ENCODE peak calls at places on chromosomes 7 and 10, in five cellular contexts. T, F, G, J and P are unnamed samples.

GRCh38 chr10:13775786-13776780 is 189.3 kb downstream of the PRPF18 start:
- DNase-seq in G (no peak), F (peak; percentile 74), T (no peak), J (peak; percentile 94), P (no peak)

GRCh38 chr10:51700228-51700835 is 937 bp upstream of the CSTF2T start:
- DNase-seq in F (peak; percentile 71), G (no peak), T (peak; percentile 15), J (no peak), P (peak; percentile 26)

GRCh38 chr7:127822822-127823508 is 171.0 kb downstream of the SND1 start:
- DNase-seq in T (peak; percentile 30), F (no peak), J (no peak), G (no peak), P (peak; percentile 54)

GRCh38 chr10:47458466-47459154 is 25.3 kb downstream of the ANXA8 start:
- DNase-seq in G (peak; percentile 31), J (peak; percentile 83), F (peak; percentile 89), T (no peak), P (no peak)

GRCh38 chr10:63128443-63128842 is 4.7 kb upstream of the NRBF2 start:
- DNase-seq in G (no peak), J (peak; percentile 7), T (no peak), F (peak; percentile 46), P (no peak)

GRCh38 chr10:49552277-49552676 is 13.4 kb upstream of the ERCC6 start:
- DNase-seq in G (no peak), F (peak; percentile 85), J (peak; percentile 93), T (no peak), P (no peak)

GRCh38 chr10:94193466-94193924 is 169.2 kb downstream of the NOC3L start:
- DNase-seq in J (peak; percentile 95), G (no peak), F (peak; percentile 91), T (no peak), P (no peak)

GRCh38 chr10:78260675-78261074 is 227.0 kb downstream of the RPS24 start:
- DNase-seq in J (no peak), F (no peak), T (no peak), G (no peak), P (no peak)

GRCh38 chr7:25774675-25775074 is 377.3 kb upstream of the NFE2L3 start:
- DNase-seq in F (no peak), J (no peak), T (no peak), G (no peak), P (no peak)

GRCh38 chr7:97757824-97758223 is 25.9 kb downstream of the TAC1 start:
- DNase-seq in T (no peak), F (no peak), G (no peak), J (no peak), P (no peak)

GRCh38 chr7:37248396-37248836 is 200.2 kb downstream of the ELMO1 start:
- DNase-seq in F (no peak), G (no peak), J (no peak), T (no peak), P (no peak)

GRCh38 chr7:158017226-158018060 is 570.2 kb downstream of the PTPRN2 start:
- DNase-seq in G (no peak), F (no peak), J (no peak), T (no peak), P (no peak)

GRCh38 chr7:82294258-82294855 is 149.2 kb downstream of the CACNA2D1 start:
- DNase-seq in T (no peak), F (peak; percentile 16), G (no peak), J (no peak), P (no peak)

GRCh38 chr7:13742126-13742525 is 247.3 kb downstream of the ETV1 start:
- DNase-seq in T (no peak), G (peak; percentile 33), J (peak; percentile 77), F (peak; percentile 47), P (no peak)

GRCh38 chr7:140961117-140961516 is 36.4 kb upstream of the BRAF start:
- DNase-seq in F (no peak), J (no peak), G (no peak), T (no peak), P (no peak)

GRCh38 chr10:86342111-86342863 is 24.3 kb downstream of the GRID1 start:
- DNase-seq in G (no peak), F (no peak), J (no peak), T (no peak), P (no peak)

GRCh38 chr10:100115011-100115770 is 33.5 kb upstream of the CPN1 start:
- DNase-seq in J (no peak), F (no peak), T (no peak), G (no peak), P (no peak)

GRCh38 chr10:26486985-26487850 is 49.1 kb downstream of the APBB1IP start:
- DNase-seq in G (peak; percentile 100), F (peak; percentile 52), T (no peak), J (peak; percentile 99), P (peak; percentile 52)

GRCh38 chr10:112295853-112296830 is 12.9 kb downstream of the TECTB start:
- DNase-seq in G (no peak), J (peak; percentile 32), F (peak; percentile 92), T (no peak), P (no peak)

GRCh38 chr7:33495207-33495606 is 365.8 kb downstream of the BBS9 start:
- DNase-seq in F (peak; percentile 58), G (peak; percentile 25), J (peak; percentile 77), T (no peak), P (no peak)

GRCh38 chr10:74690393-74690792 is 136.0 kb upstream of the KAT6B start:
- DNase-seq in F (no peak), G (no peak), J (no peak), T (no peak), P (no peak)

GRCh38 chr7:127377425-127377824 is 15.1 kb downstream of the ZNF800 start:
- DNase-seq in J (no peak), T (no peak), G (no peak), F (no peak), P (no peak)

GRCh38 chr7:46784746-46785145 is 797.2 kb downstream of the TNS3 start:
- DNase-seq in G (peak; percentile 92), F (peak; percentile 68), T (no peak), J (peak; percentile 58), P (peak; percentile 58)

GRCh38 chr7:75654855-75655254 is 83.9 kb downstream of the HIP1 start:
- DNase-seq in T (no peak), F (no peak), G (no peak), J (no peak), P (no peak)

GRCh38 chr10:117536359-117536861 is 6.1 kb upstream of the EMX2 start:
- DNase-seq in J (no peak), T (no peak), F (no peak), G (no peak), P (no peak)

GRCh38 chr10:2529945-2530344 is 537.4 kb upstream of the PFKP start:
- DNase-seq in G (no peak), F (no peak), T (no peak), J (no peak), P (no peak)

GRCh38 chr10:93124580-93125318 is 51.1 kb downstream of the CYP26A1 start:
- DNase-seq in T (no peak), J (no peak), F (no peak), G (no peak), P (no peak)

GRCh38 chr10:1109795-1110673 is 53.8 kb downstream of the WDR37 start:
- DNase-seq in J (peak; percentile 45), G (peak; percentile 80), T (peak; percentile 83), F (peak; percentile 94), P (peak; percentile 50)

GRCh38 chr7:75579899-75580298 is 87.8 kb downstream of the SPDYE5 start:
- DNase-seq in J (no peak), T (no peak), F (no peak), G (no peak), P (no peak)

GRCh38 chr10:132158122-132158741 is 28.5 kb upstream of the DPYSL4 start:
- DNase-seq in F (no peak), J (no peak), T (no peak), G (no peak), P (no peak)

GRCh38 chr7:157272351-157273207 is 64.2 kb upstream of the DNAJB6 start:
- DNase-seq in F (no peak), G (no peak), T (no peak), J (no peak), P (no peak)

DNA sequence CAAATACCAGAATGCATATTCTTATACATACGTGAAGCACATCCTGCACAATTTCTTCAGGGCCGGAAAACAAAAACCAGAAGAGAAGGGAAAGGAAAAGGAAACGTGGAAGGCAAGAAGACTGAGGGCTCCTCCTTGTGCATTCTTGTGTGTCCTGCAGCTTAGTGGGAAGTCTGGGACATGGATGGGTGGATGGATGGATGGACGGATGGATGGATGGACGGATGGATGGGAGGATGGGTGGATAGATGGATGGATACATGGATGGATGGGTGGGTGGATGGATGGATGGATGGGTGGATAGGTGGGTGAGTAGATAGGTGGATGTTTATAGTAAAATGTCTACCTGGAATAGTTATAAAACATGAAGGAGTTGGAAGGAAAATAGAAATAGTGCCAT is 30.8 kb upstream of the SLC35B4 start:
- DNase-seq in F (no peak), J (no peak), T (no peak), G (no peak), P (no peak)
- TF ChIP-seq CTCF in F (no peak), J (peak; percentile 11), T (no peak), G (no peak), P (no peak)

GRCh38 chr7:130069978-130070899 is at the start of gene KLHDC10:
- DNase-seq in T (peak; percentile 93), G (peak; percentile 93), F (peak; percentile 100), J (peak; percentile 99), P (peak; percentile 96)
- TF ChIP-seq CTCF in T (no peak), G (no peak), F (no peak), J (no peak), P (no peak)

GRCh38 chr7:44987996-44988395 is 9.2 kb upstream of the MYO1G start:
- DNase-seq in F (no peak), J (no peak), T (no peak), G (no peak), P (no peak)

GRCh38 chr7:44988718-44989117 is 9.9 kb upstream of the MYO1G start:
- DNase-seq in J (no peak), F (no peak), T (no peak), G (no peak), P (no peak)

GRCh38 chr7:44986218-44987053 is 7.6 kb upstream of the MYO1G start:
- DNase-seq in F (peak; percentile 94), T (peak; percentile 92), J (peak; percentile 96), G (peak; percentile 60), P (peak; percentile 98)

GRCh38 chr7:44989132-44989531 is 10.3 kb upstream of the MYO1G start:
- DNase-seq in G (no peak), J (no peak), F (no peak), T (no peak), P (no peak)

DNA sequence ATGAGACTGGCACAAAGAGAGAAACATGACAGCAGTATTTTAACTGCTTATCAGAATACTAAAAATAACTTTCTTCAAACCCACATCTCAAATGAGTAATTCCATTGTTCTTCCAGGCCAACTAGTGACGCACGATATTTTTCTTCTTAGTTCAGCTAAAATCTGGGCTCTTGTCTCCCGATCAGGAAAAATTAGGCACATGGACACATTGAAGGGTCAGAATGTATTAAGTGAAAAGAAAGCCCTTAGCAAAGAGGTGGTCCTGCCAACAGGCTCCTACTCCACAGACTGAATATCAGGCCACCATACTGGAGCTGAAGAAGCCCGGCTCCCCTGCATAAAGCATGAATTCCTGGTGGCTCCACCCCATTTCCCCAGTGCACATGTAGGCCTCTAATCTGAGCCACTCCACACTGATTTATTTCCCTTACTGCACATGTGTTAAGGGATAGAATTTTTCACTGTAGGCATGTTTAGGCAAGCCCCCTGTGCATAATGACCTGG is 9.4 kb upstream of the CCM2 start:
- DNase-seq in T (no peak), F (peak; percentile 55), J (peak; percentile 97), G (no peak), P (no peak)
- TF ChIP-seq CTCF in T (no peak), F (no peak), J (no peak), G (no peak), P (no peak)

GRCh38 chr7:44244282-44244681 is 43.5 kb downstream of the YKT6 start:
- DNase-seq in J (no peak), T (peak; percentile 69), F (peak; percentile 20), G (no peak), P (peak; percentile 75)
- TF ChIP-seq CTCF in J (peak; percentile 49), T (peak; percentile 60), F (peak; percentile 71), G (peak; percentile 72), P (peak; percentile 79)

GRCh38 chr7:31051598-31052503 is at the start of gene ADCYAP1R1:
- DNase-seq in T (peak; percentile 51), G (no peak), F (no peak), J (no peak), P (no peak)
- TF ChIP-seq CTCF in T (no peak), G (no peak), F (no peak), J (no peak), P (no peak)